ENCODE peak calls at places on chromosomes 6 and 20, in seven cellular contexts. H is IMR-90, A is hepatocyte, Y is brain microvascular endothelial cell, F is cardiac muscle cell, B is heart right ventricle, X is right atrium auricular region. N is an unnamed sample. For H3K27me3, the result is how much of the 10 kb centered on the place peaks cover.

GRCh38 chr20:61159940-61160688 is 91.9 kb upstream of the CDH4 start:
- DNase-seq in H (no peak), X (no peak), B (no peak), F (peak), A (no peak), Y (no peak), N (no peak)

GRCh38 chr6:126033696-126034095 is 47.4 kb downstream of the TRMT11 start:
- DNase-seq in A (peak), F (peak), X (no peak), Y (peak), H (peak), B (no peak), N (peak)

GRCh38 chr6:85450578-85450884 is 648 bp downstream of the NT5E start:
- DNase-seq in F (no peak), A (no peak), H (no peak), Y (no peak), X (no peak), B (no peak), N (no peak)

GRCh38 chr6:106547053-106547414 is 82.3 kb downstream of the RTN4IP1 start:
- DNase-seq in H (no peak), A (no peak), B (no peak), F (no peak), X (no peak), Y (no peak), N (peak)

GRCh38 chr20:59589051-59589450 is 15.3 kb upstream of the PHACTR3 start:
- DNase-seq in X (no peak), F (no peak), A (no peak), Y (no peak), B (no peak), H (no peak), N (no peak)

GRCh38 chr6:10177703-10178102 is 237.2 kb downstream of the TFAP2A start:
- DNase-seq in X (no peak), B (no peak), H (no peak), Y (no peak), F (no peak), A (no peak), N (peak)

GRCh38 chr20:56636701-56637100 is 7.6 kb downstream of the TFAP2C start:
- DNase-seq in A (no peak), B (no peak), F (no peak), H (no peak), X (no peak), Y (peak), N (peak)

GRCh38 chr6:47484616-47485015 is 7.0 kb downstream of the CD2AP start:
- DNase-seq in Y (peak), A (peak), H (peak), B (no peak), F (no peak), X (no peak), N (peak)

GRCh38 chr6:155524249-155524651 is 68.6 kb upstream of the NOX3 start:
- DNase-seq in Y (peak), B (no peak), A (no peak), F (no peak), X (no peak), H (peak), N (peak)

GRCh38 chr20:50802289-50802688 is 7.4 kb downstream of the BCAS4 start:
- DNase-seq in B (no peak), H (no peak), Y (no peak), A (no peak), X (no peak), F (no peak), N (no peak)

GRCh38 chr6:71608646-71609045 is 277.7 kb upstream of the RIMS1 start:
- DNase-seq in Y (no peak), X (no peak), F (no peak), B (no peak), H (no peak), A (no peak), N (peak)

GRCh38 chr20:51470521-51470875 is 72.0 kb downstream of the NFATC2 start:
- DNase-seq in Y (no peak), A (no peak), H (no peak), X (no peak), F (no peak), B (no peak), N (no peak)

GRCh38 chr6:120675886-120676285 is 658.4 kb downstream of the TBC1D32 start:
- DNase-seq in H (no peak), F (no peak), X (no peak), A (no peak), B (no peak), Y (no peak), N (peak)

GRCh38 chr20:6116763-6117162 is 6.1 kb downstream of the FERMT1 start:
- DNase-seq in H (no peak), A (no peak), F (no peak), B (no peak), Y (no peak), X (no peak), N (no peak)

GRCh38 chr6:132391391-132392291 is 9.6 kb downstream of the MOXD1 start:
- DNase-seq in A (peak), X (no peak), Y (peak), F (no peak), B (no peak), H (peak), N (peak)
- TF ChIP-seq CTCF in A (no peak), X (no peak), Y (no peak), F (no peak), B (no peak), H (no peak), N (no peak)

DNA sequence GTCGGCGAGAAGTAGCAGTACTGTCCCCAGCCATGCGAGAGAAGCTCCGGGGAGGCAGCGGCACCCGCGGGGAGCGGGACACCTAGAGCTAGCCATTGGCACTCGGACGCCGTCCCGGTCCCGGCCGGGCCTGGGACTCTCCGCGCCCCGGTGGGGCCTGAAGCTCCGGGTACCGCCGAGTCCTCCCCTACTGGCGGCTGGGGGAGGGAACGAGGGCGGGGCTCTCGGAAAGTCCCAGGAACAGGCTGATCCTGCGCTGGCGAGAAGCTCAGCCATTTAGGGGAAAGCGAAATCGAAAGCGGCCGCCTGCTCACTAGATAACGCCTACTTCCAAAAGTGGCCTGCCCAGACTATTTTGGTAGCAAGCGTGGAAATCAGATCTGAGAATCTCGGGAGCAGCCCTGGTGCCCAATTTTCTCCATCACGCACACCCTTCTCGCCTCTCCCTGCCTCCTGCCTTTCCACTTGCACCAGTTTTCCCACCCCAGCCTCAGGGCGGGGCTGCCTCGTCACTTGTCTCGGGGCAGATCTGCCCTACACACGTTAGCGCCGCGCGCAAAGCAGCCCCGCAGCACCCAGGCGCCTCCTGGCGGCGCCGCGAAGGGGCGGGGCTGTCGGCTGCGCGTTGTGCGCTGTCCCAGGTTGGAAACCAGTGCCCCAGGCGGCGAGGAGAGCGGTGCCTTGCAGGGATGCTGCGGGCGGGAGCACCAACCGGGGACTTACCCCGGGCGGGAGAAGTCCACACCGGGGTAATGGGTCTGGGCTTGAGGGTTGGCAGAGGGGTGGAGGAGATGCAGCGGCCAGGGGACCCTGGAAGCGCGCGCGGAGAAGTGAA is at the start of the genes PSMB9 and TAP1:
- DNase-seq in X (peak), A (peak), H (peak), B (peak), F (peak), Y (peak), N (peak)
- H3K27me3 ChIP-seq in X (under half), A (under half), H (under half), B (under half), F (half or more), Y (under half), N (under half)

GRCh38 chr6:36118550-36119107 is 11.7 kb upstream of the MAPK13 start:
- DNase-seq in A (peak), H (no peak), F (no peak), B (no peak), Y (no peak), X (peak), N (peak)
- H3K4me3 ChIP-seq in A (no peak), H (no peak), F (no peak), B (no peak), Y (no peak), X (no peak), N (no peak)

GRCh38 chr6:51398793-51399192 is 580.1 kb downstream of the TFAP2B start:
- DNase-seq in F (no peak), Y (no peak), B (no peak), X (no peak), A (no peak), H (no peak), N (no peak)
- TF ChIP-seq CTCF in F (no peak), Y (no peak), B (no peak), X (no peak), A (no peak), H (no peak), N (no peak)

GRCh38 chr6:162459985-162460384 is 267.6 kb downstream of the PRKN start:
- DNase-seq in F (no peak), Y (no peak), X (no peak), A (no peak), B (no peak), H (no peak), N (no peak)

GRCh38 chr6:162467679-162468078 is 259.9 kb downstream of the PRKN start:
- DNase-seq in H (no peak), F (no peak), B (peak), A (no peak), X (no peak), Y (no peak), N (no peak)

GRCh38 chr6:162468326-162468725 is 259.2 kb downstream of the PRKN start:
- DNase-seq in F (no peak), B (no peak), X (no peak), A (no peak), Y (no peak), H (no peak), N (no peak)

DNA sequence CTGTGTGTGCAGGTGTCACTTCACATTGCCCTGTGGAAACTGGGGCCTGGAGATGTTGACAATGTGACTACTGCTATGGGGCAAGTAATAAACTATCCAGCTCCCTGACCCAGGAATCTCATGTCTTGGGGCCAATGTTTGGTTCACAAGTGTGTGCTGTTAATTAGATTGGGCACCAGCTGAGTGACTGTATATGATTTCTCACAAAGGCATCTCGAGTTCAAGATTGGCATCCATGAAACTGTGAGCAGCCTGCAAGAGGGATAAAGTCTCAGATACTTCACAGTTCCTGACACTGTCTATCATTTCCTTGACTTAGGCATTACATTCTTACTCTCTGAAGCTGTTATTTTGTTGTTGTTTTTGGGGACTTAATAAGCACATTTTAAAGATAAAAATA is 264.0 kb downstream of the PRKN start:
- DNase-seq in F (no peak), A (no peak), B (no peak), X (no peak), Y (no peak), H (no peak), N (no peak)
- H3K27me3 ChIP-seq in F (under half), A (under half), B (under half), X (under half), Y (under half), H (under half), N (under half)

DNA sequence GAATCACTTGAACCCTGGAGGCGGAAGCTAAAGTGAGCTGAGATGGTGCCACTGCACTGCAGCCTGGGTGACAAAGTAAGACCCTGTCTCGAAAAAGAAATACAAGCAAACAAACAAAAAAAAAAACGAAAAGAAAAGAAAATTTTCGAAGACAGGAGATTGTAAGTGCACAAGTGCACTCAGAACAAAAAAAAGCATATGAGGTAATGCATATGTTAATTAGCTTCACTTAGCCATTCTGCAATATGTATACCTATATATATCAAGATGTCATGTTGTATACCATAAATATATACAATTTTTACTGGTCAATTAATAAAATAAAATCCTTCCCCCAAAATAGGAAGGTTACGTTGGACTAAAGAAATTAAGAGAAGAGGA is 127.5 kb downstream of the RIN2 start:
- DNase-seq in X (no peak), Y (no peak), B (no peak), A (no peak), F (no peak), H (no peak), N (peak)
- H3K4me3 ChIP-seq in X (no peak), Y (no peak), B (peak), A (no peak), F (no peak), H (no peak), N (peak)

DNA sequence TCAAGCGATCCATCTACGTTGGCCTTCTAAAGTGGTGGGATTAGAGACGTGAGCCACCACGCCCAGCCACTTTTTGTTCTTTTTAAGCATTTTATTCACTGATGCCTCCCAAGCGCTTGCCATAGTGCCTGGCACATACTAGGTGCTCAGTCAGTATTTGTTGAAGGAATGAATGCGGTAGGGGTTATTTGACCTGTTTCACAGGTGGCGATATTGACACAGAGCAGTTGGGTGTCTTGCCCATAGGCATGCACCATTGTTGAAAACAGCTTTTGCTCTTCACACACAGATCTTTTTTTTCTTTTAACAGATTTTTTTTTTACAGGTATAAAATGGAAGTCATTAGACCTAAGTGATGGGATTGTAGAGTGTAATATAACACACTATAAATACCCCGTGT is 24.6 kb downstream of the RREB1 start:
- DNase-seq in H (no peak), Y (no peak), X (no peak), A (no peak), B (no peak), F (no peak), N (no peak)
- TF ChIP-seq CTCF in H (no peak), Y (no peak), X (no peak), A (no peak), B (no peak), F (no peak), N (no peak)